ENCODE peak calls at places on chromosomes 5 and 9, in five cellular contexts. U, K, R, L and H are unnamed samples. For H3K4me1, the result is how much of the 10 kb centered on the place peaks cover.

GRCh38 chr5:149391524-149391923 is 12.4 kb upstream of the IL17B start:
- DNase-seq in R (no peak), L (no peak), U (no peak), K (no peak), H (no peak)

GRCh38 chr5:171907731-171908343 is 98.6 kb downstream of the FBXW11 start:
- DNase-seq in L (peak), R (peak), K (no peak), U (peak), H (no peak)

GRCh38 chr9:131370638-131371037 is 23.2 kb upstream of the PRRC2B start:
- DNase-seq in L (no peak), K (no peak), U (no peak), R (peak), H (no peak)

GRCh38 chr5:96431376-96432244 is 1.4 kb downstream of the PCSK1 start:
- DNase-seq in L (peak), K (no peak), U (peak), R (peak), H (peak)

GRCh38 chr5:136276946-136277345 is 84.0 kb upstream of the SMIM32 start:
- DNase-seq in R (no peak), L (peak), K (no peak), U (no peak), H (no peak)

GRCh38 chr9:91937031-91937430 is 13.0 kb downstream of the ROR2 start:
- DNase-seq in U (no peak), K (no peak), R (no peak), L (no peak), H (no peak)

GRCh38 chr9:122095010-122095767 is 2.1 kb upstream of the TTLL11 start:
- DNase-seq in L (peak), U (peak), R (peak), K (no peak), H (no peak)

GRCh38 chr5:39315995-39316394 is 48.3 kb downstream of the C9 start:
- DNase-seq in K (no peak), U (no peak), R (no peak), L (no peak), H (no peak)

GRCh38 chr5:118310412-118310811 is 677.9 kb downstream of the DTWD2 start:
- DNase-seq in L (no peak), R (no peak), U (no peak), K (no peak), H (no peak)

GRCh38 chr9:29199975-29200374 is 1626.7 kb upstream of the C9orf72 start:
- DNase-seq in R (no peak), L (no peak), U (no peak), K (no peak), H (no peak)
- H3K4me1 ChIP-seq in R (under half), L (under half), U (under half), K (under half), H (under half)

DNA sequence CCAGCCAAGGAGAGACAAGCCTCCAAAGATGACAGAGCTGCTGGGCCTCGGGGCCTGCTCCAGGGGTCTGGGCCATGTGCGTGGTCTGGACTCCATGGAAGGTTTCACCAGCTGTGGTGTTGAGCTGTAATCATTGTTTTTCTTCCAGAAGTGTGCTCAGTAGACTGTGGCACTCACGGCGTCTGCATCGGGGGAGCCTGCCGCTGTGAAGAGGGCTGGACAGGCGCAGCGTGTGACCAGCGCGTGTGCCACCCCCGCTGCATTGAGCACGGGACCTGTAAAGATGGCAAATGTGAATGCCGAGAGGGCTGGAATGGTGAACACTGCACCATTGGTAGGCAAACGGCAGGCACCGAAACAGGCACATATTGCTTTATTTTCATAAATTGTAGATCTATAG is 164.8 kb upstream of the WWC1 start:
- DNase-seq in L (no peak), K (no peak), U (no peak), R (no peak), H (no peak)
- H3K4me1 ChIP-seq in L (under half), K (under half), U (under half), R (under half), H (under half)

GRCh38 chr5:889075-889710 is 3.4 kb downstream of the BRD9 start:
- DNase-seq in K (no peak), U (no peak), L (no peak), R (no peak), H (no peak)
- H3K4me1 ChIP-seq in K (under half), U (under half), L (under half), R (under half), H (under half)

GRCh38 chr9:108475813-108476212 is 380.0 kb downstream of the ACTL7B start:
- DNase-seq in R (no peak), L (no peak), K (no peak), U (no peak), H (no peak)

GRCh38 chr9:108476574-108476973 is 379.2 kb downstream of the ACTL7B start:
- DNase-seq in U (peak), K (no peak), L (no peak), R (no peak), H (no peak)

GRCh38 chr9:108474356-108474755 is 381.4 kb downstream of the ACTL7B start:
- DNase-seq in K (no peak), R (no peak), L (peak), U (no peak), H (no peak)

GRCh38 chr9:108469654-108470053 is 386.1 kb downstream of the ACTL7B start:
- DNase-seq in U (peak), K (no peak), L (peak), R (no peak), H (no peak)

DNA sequence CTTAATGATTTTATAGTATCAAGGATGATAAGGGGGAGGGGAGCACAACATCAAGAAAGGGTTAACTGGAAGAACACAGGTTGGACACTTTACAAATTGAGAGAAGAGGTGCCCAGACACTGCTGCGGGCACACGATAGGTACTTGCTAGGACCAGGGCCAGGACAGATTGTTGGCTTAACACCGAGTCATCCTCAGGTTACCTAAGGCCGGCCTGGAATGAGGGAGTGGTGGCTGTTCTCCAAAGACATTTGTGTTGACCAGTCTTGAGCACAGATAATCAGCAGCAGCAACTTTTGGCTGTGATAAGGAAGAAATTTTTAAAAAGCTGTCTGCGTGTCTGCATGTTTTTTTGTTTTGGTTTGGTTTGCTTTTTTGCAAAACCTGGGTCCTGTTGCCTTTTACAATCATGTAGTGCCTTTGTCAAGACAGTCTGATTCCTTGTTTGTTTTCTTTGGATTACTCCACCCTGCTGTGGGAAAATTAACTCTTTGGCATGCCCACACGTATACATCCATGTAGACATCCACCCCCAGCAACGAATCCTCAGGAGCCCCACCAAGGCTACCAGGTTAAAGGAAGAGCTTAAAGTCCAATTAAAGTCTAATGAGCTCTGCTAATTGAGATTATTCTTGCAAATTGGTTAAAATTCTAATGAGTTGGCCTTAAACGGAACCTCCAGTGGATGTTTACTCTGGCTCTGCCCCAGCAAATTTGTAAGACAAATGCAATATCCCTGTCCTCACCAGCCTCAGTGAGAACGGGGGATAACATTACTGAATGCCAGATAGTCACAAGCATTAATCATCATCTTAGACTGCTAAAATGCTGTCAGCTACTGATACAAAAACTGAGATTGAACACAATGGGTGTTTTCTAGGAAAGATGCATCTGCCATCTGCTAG is 382.3 kb downstream of the ACTL7B start:
- DNase-seq in L (peak), U (peak), R (peak), K (no peak), H (no peak)
- H3K4me1 ChIP-seq in L (under half), U (half or more), R (under half), K (under half), H (under half)

GRCh38 chr9:89483592-89484474 is 14.1 kb downstream of the SEMA4D start:
- DNase-seq in R (no peak), K (peak), U (no peak), L (no peak), H (no peak)
- H3K4me1 ChIP-seq in R (under half), K (under half), U (under half), L (under half), H (under half)

GRCh38 chr9:121071356-121071755 is 3.4 kb upstream of the CNTRL start:
- DNase-seq in K (no peak), U (no peak), L (no peak), R (no peak), H (no peak)
- H3K4me1 ChIP-seq in K (under half), U (under half), L (under half), R (under half), H (under half)

DNA sequence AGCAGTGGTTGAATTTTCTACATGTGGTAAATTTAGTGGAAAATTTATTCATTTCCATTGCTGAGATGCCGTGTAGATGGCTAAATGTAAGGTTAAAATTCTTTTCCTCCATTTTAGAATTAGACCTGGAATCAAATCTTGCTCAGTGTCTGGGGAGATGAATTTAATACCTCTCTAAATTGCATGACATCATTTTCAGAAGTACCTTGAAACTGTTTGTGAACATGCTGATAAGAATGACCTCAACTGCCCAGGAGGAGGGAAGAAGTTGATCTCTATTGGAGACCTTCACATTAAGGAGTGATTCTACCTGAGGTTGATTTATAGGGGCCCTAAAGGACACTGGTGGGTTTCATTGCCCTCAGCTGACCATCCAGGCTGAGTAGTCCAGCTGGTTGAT is 116.7 kb upstream of the EGFLAM start:
- DNase-seq in K (no peak), R (no peak), U (no peak), L (no peak), H (no peak)
- H3K4me1 ChIP-seq in K (under half), R (under half), U (under half), L (under half), H (under half)

GRCh38 chr9:104905931-104906330 is 22.0 kb downstream of the ABCA1 start:
- DNase-seq in R (no peak), L (peak), K (no peak), U (no peak), H (no peak)
- H3K4me1 ChIP-seq in R (under half), L (under half), K (under half), U (half or more), H (under half)